ENCODE peak calls at places on chromosomes 5 and 9, in four cellular contexts. One of them, this sample, is unnamed.

GRCh38 chr5:96868603-96869371 is 7.5 kb upstream of the ERAP2 start:
- DNase-seq in heart left ventricle: no peak
- DNase-seq in uterus: no peak
- DNase-seq in body of pancreas: no peak
- DNase-seq in this sample: peak

GRCh38 chr9:72948906-72949582 is 3.8 kb downstream of the ALDH1A1 start:
- DNase-seq in heart left ventricle: no peak
- DNase-seq in uterus: no peak
- DNase-seq in body of pancreas: no peak
- DNase-seq in this sample: no peak

GRCh38 chr5:10635257-10635860 is 71.5 kb downstream of the ANKRD33B start:
- DNase-seq in heart left ventricle: no peak
- DNase-seq in uterus: no peak
- DNase-seq in body of pancreas: no peak
- DNase-seq in this sample: peak

GRCh38 chr5:73591102-73591695 is 25.7 kb downstream of the UTP15 start:
- DNase-seq in heart left ventricle: no peak
- DNase-seq in uterus: peak
- DNase-seq in body of pancreas: peak
- DNase-seq in this sample: peak

GRCh38 chr5:16671208-16671607 is 54.4 kb upstream of the RETREG1 start:
- DNase-seq in heart left ventricle: no peak
- DNase-seq in uterus: no peak
- DNase-seq in body of pancreas: peak
- DNase-seq in this sample: no peak

GRCh38 chr5:52838306-52839015 is 50.7 kb downstream of the ITGA1 start:
- DNase-seq in heart left ventricle: no peak
- DNase-seq in uterus: no peak
- DNase-seq in body of pancreas: no peak
- DNase-seq in this sample: no peak

GRCh38 chr9:129336130-129336528 is 158.1 kb upstream of the IER5L start:
- DNase-seq in heart left ventricle: no peak
- DNase-seq in uterus: no peak
- DNase-seq in body of pancreas: no peak
- DNase-seq in this sample: no peak

GRCh38 chr9:34957492-34958410 is at the start of gene PHF24:
- DNase-seq in heart left ventricle: no peak
- DNase-seq in uterus: no peak
- DNase-seq in body of pancreas: no peak
- DNase-seq in this sample: no peak

GRCh38 chr5:172553838-172554344 is 87.2 kb upstream of the NEURL1B start:
- DNase-seq in heart left ventricle: no peak
- DNase-seq in uterus: no peak
- DNase-seq in body of pancreas: no peak
- DNase-seq in this sample: no peak

GRCh38 chr5:68225911-68226563 is 10.5 kb downstream of the PIK3R1 start:
- DNase-seq in heart left ventricle: peak
- DNase-seq in uterus: no peak
- DNase-seq in body of pancreas: no peak
- DNase-seq in this sample: no peak

GRCh38 chr9:126204197-126204596 is 122.4 kb upstream of the MVB12B start:
- DNase-seq in heart left ventricle: no peak
- DNase-seq in uterus: no peak
- DNase-seq in body of pancreas: no peak
- DNase-seq in this sample: no peak

GRCh38 chr5:82339744-82340143 is 61.6 kb upstream of the RPS23 start:
- DNase-seq in heart left ventricle: no peak
- DNase-seq in uterus: no peak
- DNase-seq in body of pancreas: no peak
- DNase-seq in this sample: no peak

GRCh38 chr5:173394701-173395100 is 66.5 kb upstream of the STC2 start:
- DNase-seq in heart left ventricle: no peak
- DNase-seq in uterus: no peak
- DNase-seq in body of pancreas: no peak
- DNase-seq in this sample: no peak

GRCh38 chr5:21834863-21835262 is 1018.3 kb downstream of the CDH12 start:
- DNase-seq in heart left ventricle: no peak
- DNase-seq in uterus: no peak
- DNase-seq in body of pancreas: no peak
- DNase-seq in this sample: no peak
- TF ChIP-seq POLR2A in heart left ventricle: no peak
- TF ChIP-seq POLR2A in uterus: no peak
- TF ChIP-seq POLR2A in body of pancreas: no peak
- TF ChIP-seq POLR2A in this sample: no peak

GRCh38 chr9:16619341-16619740 is 251.1 kb downstream of the BNC2 start:
- DNase-seq in heart left ventricle: no peak
- DNase-seq in uterus: no peak
- DNase-seq in body of pancreas: no peak
- DNase-seq in this sample: no peak

GRCh38 chr9:16616686-16617085 is 253.8 kb downstream of the BNC2 start:
- DNase-seq in heart left ventricle: no peak
- DNase-seq in uterus: no peak
- DNase-seq in body of pancreas: no peak
- DNase-seq in this sample: no peak

GRCh38 chr9:16622541-16622940 is 247.9 kb downstream of the BNC2 start:
- DNase-seq in heart left ventricle: no peak
- DNase-seq in uterus: no peak
- DNase-seq in body of pancreas: no peak
- DNase-seq in this sample: no peak

GRCh38 chr9:16618524-16618923 is 251.9 kb downstream of the BNC2 start:
- DNase-seq in heart left ventricle: no peak
- DNase-seq in uterus: no peak
- DNase-seq in body of pancreas: no peak
- DNase-seq in this sample: no peak

GRCh38 chr9:16619897-16620296 is 250.6 kb downstream of the BNC2 start:
- DNase-seq in heart left ventricle: no peak
- DNase-seq in uterus: no peak
- DNase-seq in body of pancreas: no peak
- DNase-seq in this sample: no peak
- TF ChIP-seq POLR2A in heart left ventricle: no peak
- TF ChIP-seq POLR2A in uterus: no peak
- TF ChIP-seq POLR2A in body of pancreas: no peak
- TF ChIP-seq POLR2A in this sample: no peak

GRCh38 chr9:130712564-130713285 is 19.1 kb downstream of the EXOSC2 start:
- DNase-seq in heart left ventricle: peak
- DNase-seq in uterus: peak
- DNase-seq in body of pancreas: peak
- DNase-seq in this sample: peak
- TF ChIP-seq POLR2A in heart left ventricle: peak
- TF ChIP-seq POLR2A in uterus: peak
- TF ChIP-seq POLR2A in body of pancreas: peak
- TF ChIP-seq POLR2A in this sample: peak

GRCh38 chr5:5377780-5378179 is 44.7 kb upstream of the ICE1 start:
- DNase-seq in heart left ventricle: no peak
- DNase-seq in uterus: no peak
- DNase-seq in body of pancreas: no peak
- DNase-seq in this sample: no peak

GRCh38 chr5:5380298-5380697 is 42.2 kb upstream of the ICE1 start:
- DNase-seq in heart left ventricle: no peak
- DNase-seq in uterus: no peak
- DNase-seq in body of pancreas: no peak
- DNase-seq in this sample: no peak

GRCh38 chr5:5383461-5383860 is 39.0 kb upstream of the ICE1 start:
- DNase-seq in heart left ventricle: no peak
- DNase-seq in uterus: no peak
- DNase-seq in body of pancreas: no peak
- DNase-seq in this sample: no peak

GRCh38 chr5:5384634-5385033 is 37.8 kb upstream of the ICE1 start:
- DNase-seq in heart left ventricle: no peak
- DNase-seq in uterus: peak
- DNase-seq in body of pancreas: no peak
- DNase-seq in this sample: no peak

GRCh38 chr5:5381259-5382006 is 41.0 kb upstream of the ICE1 start:
- DNase-seq in heart left ventricle: no peak
- DNase-seq in uterus: no peak
- DNase-seq in body of pancreas: no peak
- DNase-seq in this sample: no peak
- TF ChIP-seq POLR2A in heart left ventricle: no peak
- TF ChIP-seq POLR2A in uterus: no peak
- TF ChIP-seq POLR2A in body of pancreas: no peak
- TF ChIP-seq POLR2A in this sample: no peak

DNA sequence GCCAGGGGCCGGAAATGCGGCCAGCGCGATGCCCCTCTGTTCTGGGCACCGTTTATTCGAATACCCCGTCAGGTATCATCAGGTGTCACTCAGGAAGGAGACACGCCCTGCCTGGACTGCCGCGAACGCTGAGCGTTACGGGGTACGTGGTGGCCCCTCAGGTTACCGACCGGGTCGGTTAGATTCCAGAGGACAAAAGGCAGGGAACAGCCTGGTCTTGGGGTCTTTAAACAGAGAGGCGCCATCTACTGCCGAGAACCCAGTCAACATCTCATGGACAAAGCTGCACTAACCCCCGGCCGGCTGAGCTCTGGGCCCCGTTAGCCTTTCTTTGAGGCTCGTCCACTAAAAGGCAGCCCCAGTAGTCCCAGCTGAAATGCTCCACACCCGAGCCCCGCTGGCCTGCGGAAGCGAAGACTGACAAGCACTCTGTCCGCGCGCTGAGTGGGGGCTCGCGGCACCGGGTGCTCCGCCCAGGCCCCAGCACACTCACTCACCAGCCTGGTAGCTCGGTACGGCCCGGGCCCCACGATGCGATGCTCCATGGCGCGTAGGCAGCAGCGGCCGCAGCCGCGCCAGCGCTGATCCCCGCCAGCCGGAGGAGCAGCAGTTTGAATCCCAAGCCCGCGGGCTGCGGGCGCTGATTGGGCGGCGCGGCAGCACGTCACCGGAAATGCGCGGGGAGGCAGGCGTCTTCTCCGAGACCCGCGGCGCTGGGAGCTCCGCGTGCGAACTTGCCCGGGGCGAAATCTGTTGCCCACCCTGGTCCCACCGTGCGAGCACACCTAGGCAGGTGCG is at the start of gene DEPDC1B:
- DNase-seq in heart left ventricle: peak
- DNase-seq in uterus: peak
- DNase-seq in body of pancreas: peak
- DNase-seq in this sample: peak
- TF ChIP-seq POLR2A in heart left ventricle: no peak
- TF ChIP-seq POLR2A in uterus: peak
- TF ChIP-seq POLR2A in body of pancreas: no peak
- TF ChIP-seq POLR2A in this sample: peak

DNA sequence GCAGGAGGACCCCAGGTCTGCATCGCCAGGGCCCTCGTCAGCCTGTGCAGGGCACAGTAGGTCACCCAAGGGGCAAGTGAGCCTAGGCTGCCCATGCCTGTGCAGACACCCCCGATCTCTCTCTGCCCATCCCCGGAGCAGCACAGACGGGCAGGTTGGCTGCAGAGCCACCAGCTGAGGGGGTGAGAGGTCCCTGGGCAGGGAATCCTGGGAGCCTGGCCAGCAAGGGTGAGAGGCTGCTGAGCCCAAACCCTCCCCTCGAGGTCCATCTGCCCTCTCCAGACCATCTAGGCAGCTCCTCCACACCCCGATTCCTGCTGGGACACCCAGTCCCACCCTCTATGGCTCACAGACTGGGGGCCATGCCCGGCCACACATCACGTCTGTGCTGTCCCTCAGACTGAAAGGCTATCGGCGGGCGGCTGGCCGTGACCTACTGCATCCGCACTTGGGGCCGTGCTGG is 2.8 kb upstream of the DPP7 start:
- DNase-seq in heart left ventricle: no peak
- DNase-seq in uterus: no peak
- DNase-seq in body of pancreas: no peak
- DNase-seq in this sample: no peak
- TF ChIP-seq POLR2A in heart left ventricle: no peak
- TF ChIP-seq POLR2A in uterus: no peak
- TF ChIP-seq POLR2A in body of pancreas: no peak
- TF ChIP-seq POLR2A in this sample: no peak